ENCODE peak calls at places on chromosome 15, in eight cellular contexts. V is GM12878; J is PC-3; X is CD8-positive, alpha-beta memory T cell; R is neuronal stem cell; F is left lung; B is GM23338; T is CD8-positive, alpha-beta T cell. Z is an unnamed sample. For H3K27me3, the result is how much of the 10 kb centered on the place peaks cover.

GRCh38 chr15:42693496-42693895 is 43.4 kb downstream of the CDAN1 start:
- DNase-seq in V (no peak), J (no peak), X (no peak), R (no peak), F (no peak), B (no peak), T (no peak), Z (no peak)

GRCh38 chr15:93037341-93038063 is 51.5 kb downstream of the RGMA start:
- DNase-seq in V (no peak), J (no peak), X (no peak), R (no peak), F (peak), B (no peak), T (no peak), Z (peak)

GRCh38 chr15:40926659-40927496 is 2.3 kb upstream of the DLL4 start:
- DNase-seq in V (no peak), J (no peak), X (no peak), R (no peak), F (peak), B (peak), T (no peak), Z (no peak)

GRCh38 chr15:80207887-80208286 is 44.1 kb downstream of the CTXND1 start:
- DNase-seq in V (no peak), J (no peak), X (no peak), R (no peak), F (no peak), B (no peak), T (no peak), Z (no peak)

GRCh38 chr15:38128389-38128788 is 124.2 kb upstream of the SPRED1 start:
- DNase-seq in V (no peak), J (peak), X (no peak), R (no peak), F (no peak), B (no peak), T (no peak), Z (no peak)

GRCh38 chr15:73957276-73957675 is 31.0 kb downstream of the LOXL1 start:
- DNase-seq in V (no peak), J (peak), X (no peak), R (no peak), F (no peak), B (no peak), T (no peak), Z (no peak)

GRCh38 chr15:58985443-58985842 is 2.0 kb upstream of the RNF111 start:
- DNase-seq in V (no peak), J (no peak), X (no peak), R (no peak), F (no peak), B (peak), T (no peak), Z (peak)

GRCh38 chr15:29825205-29825604 is 2.9 kb upstream of the TJP1 start:
- DNase-seq in V (peak), J (peak), X (peak), R (no peak), F (no peak), B (no peak), T (peak), Z (no peak)

GRCh38 chr15:101172421-101173097 is 79.3 kb downstream of the CHSY1 start:
- DNase-seq in V (no peak), J (no peak), X (no peak), R (no peak), F (no peak), B (no peak), T (no peak), Z (no peak)

GRCh38 chr15:55782901-55783300 is 39.9 kb upstream of the PRTG start:
- DNase-seq in V (no peak), J (no peak), X (no peak), R (no peak), F (no peak), B (no peak), T (no peak), Z (no peak)

GRCh38 chr15:54518145-54518941 is 540.1 kb downstream of the UNC13C start:
- DNase-seq in V (peak), J (no peak), X (no peak), R (no peak), F (no peak), B (no peak), T (peak), Z (no peak)

GRCh38 chr15:30030350-30030749 is 52.4 kb upstream of the GOLGA8J start:
- DNase-seq in V (no peak), J (peak), X (no peak), R (no peak), F (no peak), B (no peak), T (no peak), Z (no peak)

DNA sequence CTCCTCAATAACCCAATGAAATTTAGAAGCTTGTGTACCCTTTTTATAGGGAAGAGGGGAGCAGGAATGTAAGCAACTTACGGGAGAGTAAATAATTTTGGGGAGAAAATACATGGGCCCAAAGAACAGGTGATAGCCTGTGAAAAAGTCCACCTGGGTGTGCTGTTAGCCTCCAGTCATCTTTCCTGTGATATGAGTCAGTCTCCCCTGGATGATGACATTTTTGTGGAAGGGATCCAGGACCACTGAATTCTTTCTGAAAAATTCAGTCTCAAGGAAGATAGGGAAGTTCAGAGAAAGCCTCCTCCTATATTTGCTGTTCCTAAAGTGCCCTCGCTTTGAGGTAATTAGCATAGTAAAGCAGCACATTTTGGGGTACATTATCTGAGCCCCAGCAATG is 149.8 kb downstream of the SQOR start:
- DNase-seq in V (no peak), J (peak), X (no peak), R (no peak), F (no peak), B (no peak), T (no peak), Z (no peak)
- H3K27ac ChIP-seq in V (no peak), J (no peak), X (no peak), R (no peak), F (no peak), B (no peak), T (no peak), Z (no peak)

DNA sequence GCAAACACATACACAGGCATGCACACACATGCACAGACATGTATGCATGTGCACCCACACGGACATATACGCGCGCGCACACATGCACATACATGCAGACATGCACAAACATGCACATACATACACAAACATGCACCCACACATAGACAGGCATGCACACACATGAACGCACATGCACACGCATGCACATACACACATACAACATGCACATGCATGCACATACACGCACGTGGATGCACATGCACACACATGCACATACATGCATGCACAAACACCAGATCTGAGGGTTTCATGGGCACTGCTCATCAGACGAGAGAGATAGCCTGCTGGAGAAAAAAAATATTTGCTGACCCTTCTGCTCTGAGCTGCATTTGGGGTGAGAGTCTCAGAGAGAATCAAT is 31.7 kb upstream of the NTRK3 start:
- DNase-seq in V (no peak), J (no peak), X (no peak), R (no peak), F (no peak), B (no peak), T (no peak), Z (no peak)
- H3K27me3 ChIP-seq in V (under half), J (under half), X (under half), R (under half), F (under half), B (under half), T (under half), Z (under half)

DNA sequence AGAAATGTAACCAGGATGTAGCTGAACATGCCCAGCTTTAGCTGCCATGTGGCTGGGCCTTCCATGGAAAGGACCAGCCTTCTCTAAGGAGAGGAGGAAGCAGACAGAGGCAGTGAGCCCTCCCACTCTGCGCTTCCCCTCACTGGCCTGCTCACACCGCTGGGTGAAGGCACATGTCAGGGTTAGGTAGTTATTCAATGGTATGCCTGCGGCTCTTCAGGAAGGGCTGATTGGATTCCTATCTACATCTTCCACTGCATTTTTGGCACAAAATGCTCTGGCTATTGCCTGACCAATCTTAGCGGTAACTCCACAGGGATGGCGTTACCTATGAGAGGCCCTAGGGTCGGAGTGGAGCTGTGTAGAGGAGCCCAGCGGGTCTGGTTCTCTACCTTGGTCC is 24.0 kb downstream of the SNX33 start:
- DNase-seq in V (no peak), J (no peak), X (no peak), R (no peak), F (no peak), B (no peak), T (no peak), Z (no peak)
- H3K27ac ChIP-seq in V (no peak), J (no peak), X (no peak), R (no peak), F (no peak), B (no peak), T (no peak), Z (peak)

DNA sequence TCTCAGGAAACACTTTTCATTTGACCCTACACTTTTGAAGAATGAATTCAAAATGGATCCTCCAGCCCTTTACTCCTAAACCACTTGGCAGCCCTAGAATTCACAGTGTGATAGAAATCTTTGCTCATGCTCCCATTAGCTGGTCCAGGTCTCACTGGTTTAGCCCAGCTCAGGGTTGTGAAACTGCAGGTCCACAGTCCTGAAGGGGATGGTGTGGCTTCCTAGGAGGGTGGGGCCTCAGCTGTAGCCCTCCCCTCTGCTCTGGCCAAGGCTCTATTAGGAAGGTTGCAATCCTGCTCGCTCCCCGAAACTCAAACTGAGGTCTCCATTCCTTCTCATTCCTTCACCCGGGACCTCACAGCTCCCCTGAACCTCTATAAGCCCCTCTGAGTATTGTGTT is 21.6 kb upstream of the TICRR start:
- DNase-seq in V (no peak), J (no peak), X (no peak), R (no peak), F (no peak), B (no peak), T (no peak), Z (no peak)
- H3K27me3 ChIP-seq in V (under half), J (under half), X (under half), R (under half), F (under half), B (under half), T (under half), Z (under half)

DNA sequence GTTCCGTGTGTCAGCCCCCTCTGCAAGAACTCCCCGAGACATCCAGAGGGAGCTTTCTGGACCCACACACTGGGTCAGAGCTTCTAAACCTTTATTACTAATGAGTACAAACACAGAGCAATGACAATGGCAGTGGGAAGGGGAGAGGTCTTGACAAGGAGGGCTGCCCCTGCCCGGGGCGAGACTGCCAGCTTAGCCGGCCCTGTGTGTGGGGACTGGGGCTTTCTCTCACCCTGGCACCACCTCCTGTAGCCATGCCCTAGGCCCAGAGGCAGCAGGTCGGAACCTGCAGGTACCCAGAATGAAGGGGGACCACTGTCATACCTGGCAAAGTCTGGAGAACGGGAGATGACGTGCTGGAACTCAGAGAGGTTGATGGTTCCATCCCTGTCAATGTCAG is 3.1 kb downstream of the CIB1 start:
- DNase-seq in V (no peak), J (no peak), X (no peak), R (no peak), F (no peak), B (no peak), T (no peak), Z (no peak)
- H3K27ac ChIP-seq in V (peak), J (no peak), X (peak), R (no peak), F (peak), B (no peak), T (peak), Z (peak)

DNA sequence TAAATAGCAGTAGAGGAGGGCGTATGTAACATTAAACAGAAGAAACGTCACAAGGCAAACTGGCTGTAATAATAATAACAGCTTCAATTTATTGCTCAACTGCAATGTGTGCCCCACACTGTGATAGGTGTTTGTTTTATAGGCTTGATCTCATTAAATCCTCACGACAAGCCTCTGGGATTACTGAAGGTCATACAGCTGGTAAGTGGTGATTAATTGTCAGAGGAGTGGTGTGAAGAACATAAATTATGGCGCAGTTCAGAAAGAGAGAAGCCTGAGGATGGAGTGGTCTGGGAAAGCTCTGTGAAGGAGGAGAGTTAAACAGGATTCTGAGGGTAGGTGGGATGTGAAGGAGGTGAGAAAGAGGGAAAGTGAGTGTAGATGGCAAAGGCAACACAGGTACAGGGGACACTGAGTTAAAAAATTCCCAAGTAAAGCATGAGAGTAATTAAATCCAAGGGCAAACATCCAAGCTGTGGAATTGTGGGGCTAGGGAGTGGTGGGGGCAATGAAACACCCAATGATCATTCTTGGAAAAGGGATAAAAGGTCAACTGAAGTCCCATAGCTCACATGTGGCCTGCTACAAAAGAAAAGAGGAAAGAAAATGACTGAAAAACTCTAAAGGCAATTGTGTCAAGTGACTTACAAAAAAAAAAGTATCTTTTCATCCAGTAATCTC is 16.5 kb upstream of the GLCE start:
- DNase-seq in V (no peak), J (no peak), X (no peak), R (no peak), F (no peak), B (no peak), T (no peak), Z (no peak)
- H3K27me3 ChIP-seq in V (under half), J (under half), X (under half), R (under half), F (under half), B (under half), T (under half), Z (under half)

GRCh38 chr15:39898317-39898716 is 21.7 kb downstream of the GPR176 start:
- DNase-seq in V (no peak), J (no peak), X (no peak), R (no peak), F (no peak), B (no peak), T (no peak), Z (no peak)
- H3K27ac ChIP-seq in V (no peak), J (no peak), X (no peak), R (no peak), F (no peak), B (peak), T (no peak), Z (no peak)

GRCh38 chr15:88302373-88302772 is 45.8 kb upstream of the NTRK3 start:
- DNase-seq in V (no peak), J (no peak), X (no peak), R (no peak), F (no peak), B (no peak), T (no peak), Z (no peak)
- H3K27me3 ChIP-seq in V (under half), J (under half), X (under half), R (under half), F (under half), B (under half), T (under half), Z (under half)

DNA sequence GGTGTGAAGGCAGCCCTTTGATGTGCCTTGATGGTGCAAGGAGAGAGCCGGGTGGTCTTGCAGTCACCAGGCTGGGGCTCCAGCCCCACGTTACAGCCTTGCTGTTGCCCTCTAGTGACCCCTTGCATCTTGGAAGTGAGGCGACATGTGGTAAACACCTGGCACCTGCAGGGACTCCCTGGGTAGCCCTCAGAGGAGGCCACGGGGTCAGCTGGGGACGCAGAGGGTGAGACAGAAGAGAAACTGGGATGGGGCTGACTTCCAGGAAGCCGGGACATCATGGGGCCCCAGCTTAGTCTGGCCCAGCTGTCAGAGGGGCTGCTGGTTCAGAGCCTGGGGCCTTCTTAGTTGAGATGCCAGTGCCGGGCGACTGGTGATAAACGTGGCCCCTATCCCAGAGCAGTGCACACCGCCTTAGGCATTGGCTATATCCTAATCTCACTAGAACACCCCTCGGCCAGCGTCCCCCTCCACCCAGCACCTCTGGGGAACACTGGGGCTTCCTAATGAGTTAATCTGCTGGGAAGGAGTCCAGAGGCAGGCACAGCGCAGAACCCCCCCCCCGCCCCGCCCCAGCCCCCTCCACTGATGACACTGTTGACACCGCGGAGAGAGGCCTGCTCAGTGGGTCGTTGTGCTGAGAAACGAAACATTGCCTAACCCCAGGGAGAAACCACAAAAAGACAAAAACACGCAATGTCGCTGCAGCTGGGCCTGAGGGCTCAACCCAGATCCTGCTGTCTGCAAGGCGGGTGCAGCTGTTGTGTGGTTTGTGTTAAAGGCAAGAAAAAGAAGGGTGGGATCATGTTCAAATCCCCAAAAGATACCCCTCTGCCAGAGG is 60.5 kb upstream of the KLF13 start:
- DNase-seq in V (peak), J (no peak), X (peak), R (no peak), F (no peak), B (no peak), T (peak), Z (peak)
- H3K27ac ChIP-seq in V (peak), J (no peak), X (peak), R (no peak), F (peak), B (no peak), T (peak), Z (peak)

DNA sequence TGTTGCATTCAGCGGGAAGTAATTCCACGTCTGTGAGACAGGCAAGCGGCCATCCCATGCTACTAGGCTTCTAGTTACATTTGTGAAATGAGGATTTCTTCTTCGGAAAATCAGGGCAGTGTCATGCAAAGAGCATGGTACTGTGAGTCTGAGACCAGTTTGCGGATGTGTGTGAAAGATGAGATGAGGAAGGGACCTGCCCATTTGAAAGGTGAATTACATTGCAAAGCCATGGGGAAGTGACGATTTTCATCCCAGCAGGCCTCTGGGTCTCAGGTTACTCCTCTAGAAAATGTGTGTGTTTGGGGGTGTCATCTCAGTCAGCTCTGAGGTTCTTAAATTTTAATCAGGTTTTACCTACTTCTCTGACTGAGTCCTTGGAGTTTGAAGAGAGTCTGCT is 16.1 kb downstream of the TLE3 start:
- DNase-seq in V (no peak), J (no peak), X (no peak), R (no peak), F (no peak), B (peak), T (no peak), Z (no peak)
- H3K27me3 ChIP-seq in V (under half), J (under half), X (under half), R (under half), F (under half), B (under half), T (under half), Z (under half)